ENCODE peak calls at places on chromosomes 1 and 21, in six cellular contexts. F, I, R, G, P and B are unnamed samples.

GRCh38 chr1:233391338-233391737 is 63.8 kb downstream of the MAP3K21 start:
- DNase-seq in F (no peak), I (no peak), R (no peak), G (no peak), P (no peak), B (no peak)

GRCh38 chr1:1120096-1120495 is 4.2 kb upstream of the C1orf159 start:
- DNase-seq in F (no peak), I (no peak), R (no peak), G (no peak), P (peak; percentile 13), B (no peak)

GRCh38 chr1:204607910-204608309 is 77.6 kb downstream of the LRRN2 start:
- DNase-seq in F (no peak), I (no peak), R (no peak), G (no peak), P (no peak), B (no peak)

GRCh38 chr21:29697555-29698193 is 242.1 kb downstream of the GRIK1 start:
- DNase-seq in F (no peak), I (no peak), R (peak; percentile 64), G (no peak), P (no peak), B (peak; percentile 9)

GRCh38 chr1:14944471-14944981 is 209.0 kb upstream of the TMEM51 start:
- DNase-seq in F (peak; percentile 29), I (no peak), R (no peak), G (no peak), P (no peak), B (no peak)

GRCh38 chr1:55040083-55040952 is 970 bp downstream of the PCSK9 start:
- DNase-seq in F (no peak), I (no peak), R (no peak), G (no peak), P (no peak), B (no peak)

GRCh38 chr1:206886831-206887230 is 10.4 kb upstream of the IL24 start:
- DNase-seq in F (no peak), I (no peak), R (no peak), G (no peak), P (no peak), B (no peak)

GRCh38 chr1:211736351-211736915 is 61.0 kb upstream of the NEK2 start:
- DNase-seq in F (no peak), I (no peak), R (no peak), G (no peak), P (no peak), B (no peak)

GRCh38 chr1:76106251-76106650 is 31.7 kb downstream of the ST6GALNAC3 start:
- DNase-seq in F (no peak), I (no peak), R (no peak), G (no peak), P (no peak), B (no peak)

GRCh38 chr1:205812271-205812877 is 624 bp downstream of the SLC41A1 start:
- DNase-seq in F (peak; percentile 70), I (no peak), R (peak; percentile 18), G (peak; percentile 12), P (no peak), B (no peak)

GRCh38 chr1:19028110-19028509 is 71.6 kb upstream of the IFFO2 start:
- DNase-seq in F (no peak), I (no peak), R (no peak), G (no peak), P (no peak), B (no peak)

GRCh38 chr1:228365321-228366061 is 41.1 kb downstream of the TRIM11 start:
- DNase-seq in F (no peak), I (no peak), R (no peak), G (no peak), P (peak; percentile 12), B (no peak)

GRCh38 chr1:77170687-77171086 is 48.5 kb downstream of the PIGK start:
- DNase-seq in F (peak; percentile 70), I (no peak), R (peak; percentile 59), G (no peak), P (no peak), B (no peak)